ENCODE peak calls at places on chromosomes 7 and 10, in four cellular contexts. One of them, this sample, is unnamed.

GRCh38 chr10:119688033-119688508 is 36.9 kb downstream of the BAG3 start:
- DNase-seq in GM12878: no peak
- DNase-seq in K562: peak
- DNase-seq in HepG2: peak
- DNase-seq in this sample: no peak

GRCh38 chr10:119932631-119933030 is 40.1 kb downstream of the SEC23IP start:
- DNase-seq in GM12878: no peak
- DNase-seq in HepG2: no peak
- DNase-seq in K562: no peak
- DNase-seq in this sample: no peak

GRCh38 chr7:47574473-47575328 is 7.2 kb downstream of the TNS3 start:
- DNase-seq in K562: no peak
- DNase-seq in HepG2: peak
- DNase-seq in GM12878: peak
- DNase-seq in this sample: no peak

GRCh38 chr7:118418433-118418832 is 193.9 kb downstream of the ANKRD7 start:
- DNase-seq in GM12878: no peak
- DNase-seq in K562: no peak
- DNase-seq in HepG2: no peak
- DNase-seq in this sample: no peak

GRCh38 chr7:131546583-131547111 is 9.8 kb downstream of the PODXL start:
- DNase-seq in HepG2: peak
- DNase-seq in K562: peak
- DNase-seq in GM12878: no peak
- DNase-seq in this sample: peak

GRCh38 chr7:44368455-44368854 is 43.1 kb upstream of the CAMK2B start:
- DNase-seq in GM12878: no peak
- DNase-seq in HepG2: no peak
- DNase-seq in K562: no peak
- DNase-seq in this sample: no peak

GRCh38 chr7:68573271-68574000 is 1024.8 kb upstream of the AUTS2 start:
- DNase-seq in K562: no peak
- DNase-seq in HepG2: no peak
- DNase-seq in GM12878: no peak
- DNase-seq in this sample: no peak

GRCh38 chr10:43202657-43203490 is 64.0 kb downstream of the RASGEF1A start:
- DNase-seq in HepG2: no peak
- DNase-seq in K562: peak
- DNase-seq in GM12878: no peak
- DNase-seq in this sample: peak

GRCh38 chr10:48684792-48685651 is at the start of gene WDFY4:
- DNase-seq in HepG2: no peak
- DNase-seq in GM12878: no peak
- DNase-seq in K562: no peak
- DNase-seq in this sample: no peak

GRCh38 chr7:77989981-77990566 is 191.5 kb downstream of the PHTF2 start:
- DNase-seq in HepG2: no peak
- DNase-seq in K562: peak
- DNase-seq in GM12878: no peak
- DNase-seq in this sample: peak

DNA sequence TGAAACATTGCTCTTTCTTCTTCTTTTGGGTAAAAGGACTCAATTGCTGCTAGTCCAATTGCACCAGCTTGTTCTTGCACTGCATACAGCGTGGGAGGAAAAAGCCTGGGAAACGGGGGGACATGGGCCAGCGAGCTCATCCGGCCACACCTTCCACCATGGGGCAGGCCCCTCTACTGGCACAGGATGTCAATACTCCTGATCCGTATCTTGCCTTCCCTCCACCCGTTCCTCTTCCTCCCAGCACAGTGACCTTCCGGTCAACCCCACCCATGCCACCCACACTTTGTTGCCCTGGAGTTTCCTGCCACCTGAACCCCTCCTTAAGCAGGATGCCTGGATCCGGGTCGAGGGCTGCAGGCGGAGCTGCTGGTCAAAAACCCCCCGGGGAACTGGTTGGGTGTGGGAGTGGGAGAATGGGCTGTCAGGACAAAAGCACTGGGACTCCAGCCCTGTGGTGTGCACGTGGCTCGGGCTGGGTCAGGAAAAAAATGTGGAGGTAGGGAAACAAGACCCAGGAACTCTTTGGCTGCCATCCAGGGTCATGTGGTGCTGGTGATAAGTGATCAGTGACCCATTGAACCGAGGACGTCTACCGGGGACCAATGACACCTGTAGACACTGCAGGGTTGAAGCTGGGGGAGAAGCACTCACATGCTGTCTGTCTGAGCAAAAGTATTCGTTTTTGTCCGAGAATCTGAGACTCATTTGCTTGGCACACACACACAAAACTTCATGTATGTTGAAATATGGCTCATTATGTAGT is 8.2 kb downstream of the IL2RA start:
- DNase-seq in GM12878: no peak
- DNase-seq in HepG2: peak
- DNase-seq in K562: peak
- DNase-seq in this sample: no peak
- TF ChIP-seq CREB1 in GM12878: no peak
- TF ChIP-seq CREB1 in HepG2: no peak
- TF ChIP-seq CREB1 in K562: no peak
- TF ChIP-seq CREB1 in this sample: no peak

DNA sequence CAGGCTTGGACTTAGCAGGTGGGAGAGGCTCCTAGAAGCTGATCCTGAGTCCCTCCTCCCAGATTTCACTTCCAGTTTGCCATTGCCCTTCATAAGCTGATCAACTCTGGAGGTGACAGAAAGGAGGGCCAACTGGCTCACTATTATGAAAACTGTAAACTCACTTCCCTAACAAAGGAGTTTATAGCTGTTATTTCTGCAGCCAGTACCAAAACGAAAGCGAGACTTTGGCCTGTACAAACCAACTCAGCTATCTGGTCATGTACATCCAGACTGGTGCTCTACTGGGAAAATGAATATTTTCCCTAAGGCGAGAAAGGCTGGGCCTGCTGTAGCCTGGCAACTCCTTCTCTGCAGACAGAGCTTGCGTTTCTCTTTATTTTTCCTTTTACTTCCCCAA is 54.6 kb downstream of the GALNT17 start:
- DNase-seq in GM12878: no peak
- DNase-seq in HepG2: no peak
- DNase-seq in K562: no peak
- DNase-seq in this sample: no peak
- TF ChIP-seq CREM in GM12878: no peak
- TF ChIP-seq CREM in HepG2: no peak
- TF ChIP-seq CREM in K562: no peak
- TF ChIP-seq CREM in this sample: no peak

DNA sequence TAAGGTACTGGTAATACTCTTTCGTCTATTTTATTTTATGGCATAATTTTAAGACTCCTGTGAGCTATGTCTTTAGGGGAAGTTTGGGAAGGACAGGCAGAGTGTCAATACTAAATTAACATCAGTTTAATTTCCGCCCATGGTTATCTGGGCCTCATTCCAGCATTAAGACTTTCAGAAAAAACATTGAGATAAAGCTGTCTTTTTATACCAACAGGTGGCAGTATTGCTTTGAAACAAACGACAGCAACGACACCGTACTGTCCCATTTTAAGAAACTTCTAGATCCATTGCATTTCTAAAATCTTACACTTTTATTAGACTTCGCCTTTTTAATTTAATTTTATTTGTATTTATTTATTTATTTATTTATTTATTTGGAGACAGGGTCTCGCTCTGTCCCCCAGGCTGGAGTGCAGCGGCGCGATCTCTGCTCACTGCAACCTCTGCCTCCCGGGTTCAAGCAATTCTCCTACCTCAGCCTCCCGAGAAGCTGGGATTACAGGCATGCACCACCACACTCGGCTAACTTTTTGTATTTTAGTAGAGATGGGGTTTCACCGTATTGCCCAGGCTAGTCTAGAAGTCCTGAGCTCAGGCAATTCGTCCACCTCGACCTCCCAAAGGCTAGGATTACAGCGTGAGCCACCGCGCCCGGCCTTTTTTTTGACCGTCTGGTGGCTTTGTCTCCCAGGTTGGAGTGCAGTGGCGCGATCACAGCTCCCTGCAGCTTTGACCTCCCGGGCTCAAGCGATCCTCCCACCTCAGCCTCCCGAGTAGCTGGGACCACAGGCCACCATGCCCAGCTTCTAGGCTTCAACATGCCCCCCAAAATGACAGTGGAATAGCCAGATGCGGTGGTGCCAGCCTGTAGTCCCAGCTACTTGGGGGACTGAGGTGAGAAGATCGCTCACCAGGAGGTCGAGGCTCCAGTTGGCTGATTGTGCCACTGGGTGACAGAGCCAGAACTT is 78.7 kb upstream of the C1GALT1 start:
- DNase-seq in HepG2: peak
- DNase-seq in K562: peak
- DNase-seq in GM12878: peak
- DNase-seq in this sample: no peak
- TF ChIP-seq CREB1 in HepG2: no peak
- TF ChIP-seq CREB1 in K562: no peak
- TF ChIP-seq CREB1 in GM12878: no peak
- TF ChIP-seq CREB1 in this sample: no peak

DNA sequence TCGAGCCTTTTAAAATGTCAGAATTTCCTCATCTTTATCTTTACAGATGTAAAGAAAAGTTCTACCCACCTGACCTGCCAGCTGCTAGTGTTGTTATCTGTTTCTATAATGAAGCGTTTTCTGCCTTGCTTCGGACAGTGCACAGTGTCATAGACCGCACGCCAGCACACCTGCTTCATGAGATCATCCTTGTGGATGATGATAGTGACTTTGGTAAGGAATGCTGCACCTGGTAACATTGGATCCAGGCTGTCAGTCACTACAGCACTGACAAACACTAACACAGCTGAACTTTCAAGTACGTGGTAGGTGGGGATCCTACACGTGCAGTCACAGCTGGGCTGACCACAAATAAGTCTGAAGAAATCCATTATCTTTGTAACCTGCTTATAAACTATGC is 77.6 kb downstream of the GALNT11 start:
- DNase-seq in K562: no peak
- DNase-seq in HepG2: no peak
- DNase-seq in GM12878: no peak
- DNase-seq in this sample: no peak
- TF ChIP-seq CREM in K562: no peak
- TF ChIP-seq CREM in HepG2: no peak
- TF ChIP-seq CREM in GM12878: no peak
- TF ChIP-seq CREM in this sample: no peak

GRCh38 chr10:28710227-28710889 is 33.0 kb downstream of the BAMBI start:
- DNase-seq in K562: no peak
- DNase-seq in HepG2: no peak
- DNase-seq in GM12878: no peak
- DNase-seq in this sample: no peak
- TF ChIP-seq CREB1 in K562: no peak
- TF ChIP-seq CREB1 in HepG2: no peak
- TF ChIP-seq CREB1 in GM12878: no peak
- TF ChIP-seq CREB1 in this sample: no peak

GRCh38 chr7:83614112-83614511 is 34.8 kb downstream of the SEMA3E start:
- DNase-seq in GM12878: no peak
- DNase-seq in K562: no peak
- DNase-seq in HepG2: no peak
- DNase-seq in this sample: no peak

GRCh38 chr7:83611776-83612175 is 37.2 kb downstream of the SEMA3E start:
- DNase-seq in K562: no peak
- DNase-seq in GM12878: no peak
- DNase-seq in HepG2: no peak
- DNase-seq in this sample: no peak

GRCh38 chr7:83610649-83611304 is 38.2 kb downstream of the SEMA3E start:
- DNase-seq in K562: no peak
- DNase-seq in HepG2: no peak
- DNase-seq in GM12878: no peak
- DNase-seq in this sample: peak

DNA sequence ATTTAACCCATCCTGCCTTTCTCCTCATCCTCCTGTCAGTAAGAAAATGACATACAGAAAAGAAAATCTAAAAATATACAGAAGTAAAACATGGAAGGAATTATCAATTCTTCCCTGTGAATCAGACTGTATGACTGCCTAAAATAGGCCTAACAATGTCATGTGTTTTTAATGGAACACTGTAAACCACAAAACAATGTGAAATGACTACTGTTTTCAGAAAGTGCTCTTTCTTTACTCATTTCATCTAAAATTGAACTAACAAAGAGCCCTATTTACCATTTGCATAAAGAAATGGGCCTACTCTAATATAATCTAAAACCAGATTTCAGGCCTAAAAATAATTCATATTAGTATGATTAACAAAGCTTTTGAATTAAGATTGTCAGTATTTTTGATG is 35.7 kb downstream of the SEMA3E start:
- DNase-seq in K562: no peak
- DNase-seq in GM12878: no peak
- DNase-seq in HepG2: no peak
- DNase-seq in this sample: no peak
- TF ChIP-seq CREM in K562: no peak
- TF ChIP-seq CREM in GM12878: no peak
- TF ChIP-seq CREM in HepG2: no peak
- TF ChIP-seq CREM in this sample: no peak

DNA sequence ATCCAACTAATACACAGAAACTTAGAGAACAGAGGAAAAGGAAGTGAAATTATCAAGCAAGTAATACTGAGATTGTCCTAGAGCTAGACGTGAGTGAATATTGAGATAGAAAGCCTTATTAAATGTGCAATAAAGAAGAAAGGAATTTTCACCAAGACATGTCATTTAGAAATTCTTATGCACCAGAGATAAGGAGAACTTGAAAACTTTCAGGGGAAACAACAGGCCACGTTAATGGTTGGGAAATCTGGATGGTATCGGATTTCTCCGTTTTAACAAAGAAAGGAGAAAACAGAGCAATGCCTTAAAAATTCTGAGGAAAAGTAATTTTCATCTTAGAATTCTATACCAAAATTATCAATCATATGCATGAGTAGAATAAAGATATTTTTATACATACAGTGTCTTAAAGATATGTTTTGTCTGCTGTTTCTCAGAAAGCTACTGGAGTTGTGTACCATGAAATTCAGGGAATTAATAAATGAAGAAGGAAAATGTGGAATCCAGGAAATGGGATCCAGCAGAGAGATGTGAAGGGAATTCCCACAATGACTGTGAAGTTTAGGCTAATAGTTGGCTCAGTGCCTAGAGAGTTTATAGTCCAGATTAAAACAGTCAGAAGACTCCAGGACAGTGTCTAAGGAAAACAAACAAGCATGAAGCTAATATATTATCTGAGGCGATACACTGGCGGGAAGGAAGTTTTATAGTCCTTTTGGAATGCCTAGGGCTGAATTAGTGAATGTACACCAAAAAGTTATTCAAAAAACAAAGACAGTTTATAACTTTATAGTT is 159.5 kb downstream of the PPP1R9A start:
- DNase-seq in K562: no peak
- DNase-seq in GM12878: no peak
- DNase-seq in HepG2: peak
- DNase-seq in this sample: no peak
- TF ChIP-seq CREB1 in K562: no peak
- TF ChIP-seq CREB1 in GM12878: no peak
- TF ChIP-seq CREB1 in HepG2: no peak
- TF ChIP-seq CREB1 in this sample: no peak

This sample was measured in WTC11.